ENCODE peak calls at places on chromosomes 7 and 10, in eight cellular contexts. One of them, this sample, is unnamed.

GRCh38 chr7:140696024-140696678 is 357 bp upstream of the NDUFB2 start:
- DNase-seq in NCI-H69: peak
- DNase-seq in choroid plexus epithelial cell: peak
- DNase-seq in WTC11: no peak
- DNase-seq in dermis blood vessel endothelial cell: peak
- DNase-seq in tibial nerve: peak
- DNase-seq in NCI-H1092 treated with DMSO at 0.1 percent for 48 hours: peak
- DNase-seq in activated T-helper 2 cell treated with anti-CD3 and anti-CD28 coated beads, Interferon-gamma antibody, Interleukin-2, Interleukin-4, amounts not matched to agents 10 μg/mL and 5 μg/mL and 100 μg/mL, durations not matched to agents 14 hours and 24 hours and 36 hours: no peak
- DNase-seq in this sample: no peak

GRCh38 chr10:35421553-35422178 is 85.4 kb downstream of the CCNY start:
- DNase-seq in WTC11: no peak
- DNase-seq in choroid plexus epithelial cell: peak
- DNase-seq in NCI-H69: no peak
- DNase-seq in NCI-H1092 treated with DMSO at 0.1 percent for 48 hours: no peak
- DNase-seq in activated T-helper 2 cell treated with anti-CD3 and anti-CD28 coated beads, Interferon-gamma antibody, Interleukin-2, Interleukin-4, amounts not matched to agents 10 μg/mL and 5 μg/mL and 100 μg/mL, durations not matched to agents 14 hours and 24 hours and 36 hours: no peak
- DNase-seq in tibial nerve: peak
- DNase-seq in dermis blood vessel endothelial cell: peak
- DNase-seq in this sample: no peak

GRCh38 chr10:4691301-4691700 is 134.7 kb upstream of the AKR1E2 start:
- DNase-seq in WTC11: no peak
- DNase-seq in NCI-H69: no peak
- DNase-seq in choroid plexus epithelial cell: no peak
- DNase-seq in dermis blood vessel endothelial cell: no peak
- DNase-seq in activated T-helper 2 cell treated with anti-CD3 and anti-CD28 coated beads, Interferon-gamma antibody, Interleukin-2, Interleukin-4, amounts not matched to agents 10 μg/mL and 5 μg/mL and 100 μg/mL, durations not matched to agents 14 hours and 24 hours and 36 hours: no peak
- DNase-seq in tibial nerve: no peak
- DNase-seq in NCI-H1092 treated with DMSO at 0.1 percent for 48 hours: no peak
- DNase-seq in this sample: no peak

GRCh38 chr10:68665841-68666240 is 55.2 kb upstream of the CCAR1 start:
- DNase-seq in choroid plexus epithelial cell: peak
- DNase-seq in tibial nerve: no peak
- DNase-seq in NCI-H69: no peak
- DNase-seq in dermis blood vessel endothelial cell: no peak
- DNase-seq in WTC11: no peak
- DNase-seq in NCI-H1092 treated with DMSO at 0.1 percent for 48 hours: no peak
- DNase-seq in activated T-helper 2 cell treated with anti-CD3 and anti-CD28 coated beads, Interferon-gamma antibody, Interleukin-2, Interleukin-4, amounts not matched to agents 10 μg/mL and 5 μg/mL and 100 μg/mL, durations not matched to agents 14 hours and 24 hours and 36 hours: no peak
- DNase-seq in this sample: no peak

GRCh38 chr7:24972991-24973390 is 7.0 kb downstream of the OSBPL3 start:
- DNase-seq in activated T-helper 2 cell treated with anti-CD3 and anti-CD28 coated beads, Interferon-gamma antibody, Interleukin-2, Interleukin-4, amounts not matched to agents 10 μg/mL and 5 μg/mL and 100 μg/mL, durations not matched to agents 14 hours and 24 hours and 36 hours: no peak
- DNase-seq in NCI-H1092 treated with DMSO at 0.1 percent for 48 hours: no peak
- DNase-seq in dermis blood vessel endothelial cell: no peak
- DNase-seq in WTC11: no peak
- DNase-seq in tibial nerve: no peak
- DNase-seq in NCI-H69: no peak
- DNase-seq in choroid plexus epithelial cell: peak
- DNase-seq in this sample: no peak

GRCh38 chr10:37289833-37290464 is 164.6 kb downstream of the ANKRD30A start:
- DNase-seq in choroid plexus epithelial cell: peak
- DNase-seq in NCI-H1092 treated with DMSO at 0.1 percent for 48 hours: no peak
- DNase-seq in tibial nerve: no peak
- DNase-seq in WTC11: no peak
- DNase-seq in dermis blood vessel endothelial cell: no peak
- DNase-seq in activated T-helper 2 cell treated with anti-CD3 and anti-CD28 coated beads, Interferon-gamma antibody, Interleukin-2, Interleukin-4, amounts not matched to agents 10 μg/mL and 5 μg/mL and 100 μg/mL, durations not matched to agents 14 hours and 24 hours and 36 hours: no peak
- DNase-seq in NCI-H69: no peak
- DNase-seq in this sample: no peak

GRCh38 chr7:101588131-101588935 is 40.8 kb downstream of the MYL10 start:
- DNase-seq in NCI-H1092 treated with DMSO at 0.1 percent for 48 hours: no peak
- DNase-seq in activated T-helper 2 cell treated with anti-CD3 and anti-CD28 coated beads, Interferon-gamma antibody, Interleukin-2, Interleukin-4, amounts not matched to agents 10 μg/mL and 5 μg/mL and 100 μg/mL, durations not matched to agents 14 hours and 24 hours and 36 hours: no peak
- DNase-seq in tibial nerve: no peak
- DNase-seq in WTC11: no peak
- DNase-seq in dermis blood vessel endothelial cell: no peak
- DNase-seq in choroid plexus epithelial cell: no peak
- DNase-seq in NCI-H69: no peak
- DNase-seq in this sample: no peak

GRCh38 chr10:95211606-95212279 is 17.7 kb downstream of the ACSM6 start:
- DNase-seq in NCI-H1092 treated with DMSO at 0.1 percent for 48 hours: no peak
- DNase-seq in WTC11: no peak
- DNase-seq in activated T-helper 2 cell treated with anti-CD3 and anti-CD28 coated beads, Interferon-gamma antibody, Interleukin-2, Interleukin-4, amounts not matched to agents 10 μg/mL and 5 μg/mL and 100 μg/mL, durations not matched to agents 14 hours and 24 hours and 36 hours: no peak
- DNase-seq in choroid plexus epithelial cell: no peak
- DNase-seq in dermis blood vessel endothelial cell: no peak
- DNase-seq in NCI-H69: no peak
- DNase-seq in tibial nerve: no peak
- DNase-seq in this sample: no peak

GRCh38 chr7:135111379-135111778 is 36.5 kb upstream of the TMEM140 start:
- DNase-seq in dermis blood vessel endothelial cell: peak
- DNase-seq in WTC11: no peak
- DNase-seq in activated T-helper 2 cell treated with anti-CD3 and anti-CD28 coated beads, Interferon-gamma antibody, Interleukin-2, Interleukin-4, amounts not matched to agents 10 μg/mL and 5 μg/mL and 100 μg/mL, durations not matched to agents 14 hours and 24 hours and 36 hours: no peak
- DNase-seq in tibial nerve: no peak
- DNase-seq in NCI-H69: no peak
- DNase-seq in NCI-H1092 treated with DMSO at 0.1 percent for 48 hours: no peak
- DNase-seq in choroid plexus epithelial cell: peak
- DNase-seq in this sample: no peak

GRCh38 chr10:126598009-126598408 is 72.5 kb downstream of the C10orf90 start:
- DNase-seq in choroid plexus epithelial cell: peak
- DNase-seq in dermis blood vessel endothelial cell: peak
- DNase-seq in tibial nerve: no peak
- DNase-seq in WTC11: peak
- DNase-seq in NCI-H69: peak
- DNase-seq in NCI-H1092 treated with DMSO at 0.1 percent for 48 hours: peak
- DNase-seq in activated T-helper 2 cell treated with anti-CD3 and anti-CD28 coated beads, Interferon-gamma antibody, Interleukin-2, Interleukin-4, amounts not matched to agents 10 μg/mL and 5 μg/mL and 100 μg/mL, durations not matched to agents 14 hours and 24 hours and 36 hours: no peak
- DNase-seq in this sample: no peak

GRCh38 chr7:82762880-82763279 is 319.3 kb upstream of the CACNA2D1 start:
- DNase-seq in tibial nerve: no peak
- DNase-seq in choroid plexus epithelial cell: no peak
- DNase-seq in dermis blood vessel endothelial cell: no peak
- DNase-seq in activated T-helper 2 cell treated with anti-CD3 and anti-CD28 coated beads, Interferon-gamma antibody, Interleukin-2, Interleukin-4, amounts not matched to agents 10 μg/mL and 5 μg/mL and 100 μg/mL, durations not matched to agents 14 hours and 24 hours and 36 hours: no peak
- DNase-seq in NCI-H1092 treated with DMSO at 0.1 percent for 48 hours: no peak
- DNase-seq in WTC11: no peak
- DNase-seq in NCI-H69: no peak
- DNase-seq in this sample: no peak

GRCh38 chr7:28596245-28596935 is 184.1 kb downstream of the CREB5 start:
- DNase-seq in NCI-H69: no peak
- DNase-seq in dermis blood vessel endothelial cell: no peak
- DNase-seq in NCI-H1092 treated with DMSO at 0.1 percent for 48 hours: no peak
- DNase-seq in choroid plexus epithelial cell: peak
- DNase-seq in activated T-helper 2 cell treated with anti-CD3 and anti-CD28 coated beads, Interferon-gamma antibody, Interleukin-2, Interleukin-4, amounts not matched to agents 10 μg/mL and 5 μg/mL and 100 μg/mL, durations not matched to agents 14 hours and 24 hours and 36 hours: no peak
- DNase-seq in tibial nerve: no peak
- DNase-seq in WTC11: no peak
- DNase-seq in this sample: no peak

GRCh38 chr10:113922787-113923570 is 68.5 kb downstream of the NHLRC2 start:
- DNase-seq in activated T-helper 2 cell treated with anti-CD3 and anti-CD28 coated beads, Interferon-gamma antibody, Interleukin-2, Interleukin-4, amounts not matched to agents 10 μg/mL and 5 μg/mL and 100 μg/mL, durations not matched to agents 14 hours and 24 hours and 36 hours: no peak
- DNase-seq in NCI-H1092 treated with DMSO at 0.1 percent for 48 hours: no peak
- DNase-seq in WTC11: peak
- DNase-seq in dermis blood vessel endothelial cell: no peak
- DNase-seq in choroid plexus epithelial cell: no peak
- DNase-seq in tibial nerve: no peak
- DNase-seq in NCI-H69: peak
- DNase-seq in this sample: no peak

GRCh38 chr7:33952824-33953223 is 47.5 kb downstream of the BMPER start:
- DNase-seq in choroid plexus epithelial cell: no peak
- DNase-seq in NCI-H1092 treated with DMSO at 0.1 percent for 48 hours: no peak
- DNase-seq in tibial nerve: no peak
- DNase-seq in WTC11: no peak
- DNase-seq in dermis blood vessel endothelial cell: no peak
- DNase-seq in NCI-H69: no peak
- DNase-seq in activated T-helper 2 cell treated with anti-CD3 and anti-CD28 coated beads, Interferon-gamma antibody, Interleukin-2, Interleukin-4, amounts not matched to agents 10 μg/mL and 5 μg/mL and 100 μg/mL, durations not matched to agents 14 hours and 24 hours and 36 hours: no peak
- DNase-seq in this sample: no peak

GRCh38 chr7:25950488-25951413 is 201.2 kb upstream of the NFE2L3 start:
- DNase-seq in WTC11: peak
- DNase-seq in activated T-helper 2 cell treated with anti-CD3 and anti-CD28 coated beads, Interferon-gamma antibody, Interleukin-2, Interleukin-4, amounts not matched to agents 10 μg/mL and 5 μg/mL and 100 μg/mL, durations not matched to agents 14 hours and 24 hours and 36 hours: peak
- DNase-seq in choroid plexus epithelial cell: peak
- DNase-seq in tibial nerve: peak
- DNase-seq in NCI-H1092 treated with DMSO at 0.1 percent for 48 hours: peak
- DNase-seq in dermis blood vessel endothelial cell: peak
- DNase-seq in NCI-H69: peak
- DNase-seq in this sample: peak

GRCh38 chr10:94299417-94299816 is 63.3 kb downstream of the NOC3L start:
- DNase-seq in NCI-H69: no peak
- DNase-seq in choroid plexus epithelial cell: peak
- DNase-seq in WTC11: no peak
- DNase-seq in activated T-helper 2 cell treated with anti-CD3 and anti-CD28 coated beads, Interferon-gamma antibody, Interleukin-2, Interleukin-4, amounts not matched to agents 10 μg/mL and 5 μg/mL and 100 μg/mL, durations not matched to agents 14 hours and 24 hours and 36 hours: peak
- DNase-seq in NCI-H1092 treated with DMSO at 0.1 percent for 48 hours: no peak
- DNase-seq in tibial nerve: no peak
- DNase-seq in dermis blood vessel endothelial cell: no peak
- DNase-seq in this sample: peak

GRCh38 chr10:79145517-79146470 is 77.0 kb downstream of the ZMIZ1 start:
- DNase-seq in activated T-helper 2 cell treated with anti-CD3 and anti-CD28 coated beads, Interferon-gamma antibody, Interleukin-2, Interleukin-4, amounts not matched to agents 10 μg/mL and 5 μg/mL and 100 μg/mL, durations not matched to agents 14 hours and 24 hours and 36 hours: no peak
- DNase-seq in dermis blood vessel endothelial cell: no peak
- DNase-seq in NCI-H69: no peak
- DNase-seq in tibial nerve: no peak
- DNase-seq in WTC11: no peak
- DNase-seq in NCI-H1092 treated with DMSO at 0.1 percent for 48 hours: no peak
- DNase-seq in choroid plexus epithelial cell: no peak
- DNase-seq in this sample: no peak

GRCh38 chr7:111184960-111185359 is 94.0 kb downstream of the LRRN3 start:
- DNase-seq in NCI-H1092 treated with DMSO at 0.1 percent for 48 hours: no peak
- DNase-seq in tibial nerve: no peak
- DNase-seq in WTC11: no peak
- DNase-seq in NCI-H69: peak
- DNase-seq in activated T-helper 2 cell treated with anti-CD3 and anti-CD28 coated beads, Interferon-gamma antibody, Interleukin-2, Interleukin-4, amounts not matched to agents 10 μg/mL and 5 μg/mL and 100 μg/mL, durations not matched to agents 14 hours and 24 hours and 36 hours: no peak
- DNase-seq in dermis blood vessel endothelial cell: no peak
- DNase-seq in choroid plexus epithelial cell: no peak
- DNase-seq in this sample: no peak

GRCh38 chr7:138961159-138961558 is 20.0 kb downstream of the KIAA1549 start:
- DNase-seq in choroid plexus epithelial cell: peak
- DNase-seq in NCI-H1092 treated with DMSO at 0.1 percent for 48 hours: no peak
- DNase-seq in activated T-helper 2 cell treated with anti-CD3 and anti-CD28 coated beads, Interferon-gamma antibody, Interleukin-2, Interleukin-4, amounts not matched to agents 10 μg/mL and 5 μg/mL and 100 μg/mL, durations not matched to agents 14 hours and 24 hours and 36 hours: no peak
- DNase-seq in dermis blood vessel endothelial cell: peak
- DNase-seq in WTC11: no peak
- DNase-seq in tibial nerve: peak
- DNase-seq in NCI-H69: peak
- DNase-seq in this sample: no peak

GRCh38 chr7:131238260-131238940 is 89.3 kb upstream of the MKLN1 start:
- DNase-seq in WTC11: no peak
- DNase-seq in NCI-H69: peak
- DNase-seq in dermis blood vessel endothelial cell: peak
- DNase-seq in tibial nerve: no peak
- DNase-seq in choroid plexus epithelial cell: peak
- DNase-seq in activated T-helper 2 cell treated with anti-CD3 and anti-CD28 coated beads, Interferon-gamma antibody, Interleukin-2, Interleukin-4, amounts not matched to agents 10 μg/mL and 5 μg/mL and 100 μg/mL, durations not matched to agents 14 hours and 24 hours and 36 hours: no peak
- DNase-seq in NCI-H1092 treated with DMSO at 0.1 percent for 48 hours: no peak
- DNase-seq in this sample: no peak